ENCODE peak calls at places on chromosomes 13 and 19, in eight cellular contexts. J is IMR-90; L is ascending aorta; Q is fibroblast of lung; G is CD4-positive, alpha-beta T cell; H is RWPE2; X is Calu3; U is heart left ventricle. K is an unnamed sample.

GRCh38 chr13:98225036-98225940 is 48.2 kb upstream of the RNF113B start:
- DNase-seq in J (no peak), L (no peak), Q (no peak), G (no peak), H (no peak), X (no peak), U (no peak), K (no peak)

GRCh38 chr13:106033634-106034033 is 501.8 kb downstream of the EFNB2 start:
- DNase-seq in J (peak), L (no peak), Q (peak), G (no peak), H (no peak), X (no peak), U (no peak), K (no peak)

GRCh38 chr13:22220186-22221160 is 549.6 kb downstream of the FGF9 start:
- DNase-seq in J (no peak), L (no peak), Q (no peak), G (no peak), H (no peak), X (no peak), U (no peak), K (no peak)

GRCh38 chr13:66036024-66036614 is 1194.0 kb downstream of the PCDH9 start:
- DNase-seq in J (peak), L (no peak), Q (no peak), G (no peak), H (no peak), X (no peak), U (no peak), K (no peak)

GRCh38 chr13:29369060-29369743 is 226.3 kb downstream of the SLC7A1 start:
- DNase-seq in J (peak), L (no peak), Q (peak), G (no peak), H (no peak), X (peak), U (no peak), K (no peak)

GRCh38 chr19:39765091-39766076 is 13.3 kb upstream of the LEUTX start:
- DNase-seq in J (peak), L (no peak), Q (peak), G (peak), H (no peak), X (peak), U (no peak), K (peak)

GRCh38 chr13:58397596-58398387 is 766.2 kb downstream of the PCDH17 start:
- DNase-seq in J (no peak), L (no peak), Q (no peak), G (no peak), H (no peak), X (no peak), U (peak), K (no peak)

GRCh38 chr13:78993792-78994191 is 334.8 kb upstream of the OBI1 start:
- DNase-seq in J (no peak), L (no peak), Q (no peak), G (no peak), H (no peak), X (no peak), U (no peak), K (no peak)

GRCh38 chr19:6774821-6775707 is 2.6 kb downstream of the VAV1 start:
- DNase-seq in J (no peak), L (no peak), Q (peak), G (no peak), H (no peak), X (no peak), U (no peak), K (no peak)

GRCh38 chr13:41268764-41269163 is 5.4 kb upstream of the MTRF1 start:
- DNase-seq in J (peak), L (no peak), Q (peak), G (no peak), H (no peak), X (no peak), U (no peak), K (no peak)

GRCh38 chr19:2623743-2624142 is 78.8 kb downstream of the GNG7 start:
- DNase-seq in J (no peak), L (no peak), Q (no peak), G (no peak), H (no peak), X (no peak), U (no peak), K (no peak)

GRCh38 chr13:112657850-112658445 is 31.9 kb upstream of the ATP11A start:
- DNase-seq in J (peak), L (no peak), Q (peak), G (no peak), H (no peak), X (peak), U (peak), K (no peak)

GRCh38 chr19:52188822-52189744 is 769 bp upstream of the PPP2R1A start:
- DNase-seq in J (no peak), L (no peak), Q (no peak), G (no peak), H (no peak), X (peak), U (peak), K (peak)

GRCh38 chr19:10567696-10568443 is 909 bp downstream of the CDKN2D start:
- DNase-seq in J (no peak), L (no peak), Q (no peak), G (no peak), H (no peak), X (no peak), U (no peak), K (no peak)

GRCh38 chr13:23609414-23610186 is 39.4 kb downstream of the TNFRSF19 start:
- DNase-seq in J (peak), L (no peak), Q (peak), G (no peak), H (no peak), X (no peak), U (no peak), K (no peak)

GRCh38 chr13:109698779-109699178 is 87.6 kb downstream of the IRS2 start:
- DNase-seq in J (peak), L (no peak), Q (peak), G (no peak), H (no peak), X (no peak), U (no peak), K (no peak)

GRCh38 chr19:8038815-8039214 is 13.7 kb upstream of the CCL25 start:
- DNase-seq in J (no peak), L (no peak), Q (no peak), G (no peak), H (no peak), X (no peak), U (no peak), K (no peak)

GRCh38 chr13:75635101-75635620 is 969 bp upstream of the LMO7 start:
- DNase-seq in J (no peak), L (no peak), Q (no peak), G (peak), H (no peak), X (no peak), U (no peak), K (no peak)

GRCh38 chr19:54478677-54479266 is 5.7 kb upstream of the CDC42EP5 start:
- DNase-seq in J (peak), L (no peak), Q (peak), G (no peak), H (no peak), X (peak), U (no peak), K (no peak)

GRCh38 chr19:13154911-13155471 is 4.8 kb downstream of the IER2 start:
- DNase-seq in J (peak), L (peak), Q (peak), G (peak), H (peak), X (peak), U (peak), K (peak)

GRCh38 chr19:482186-483041 is 13.9 kb upstream of the MADCAM1 start:
- DNase-seq in J (no peak), L (no peak), Q (no peak), G (no peak), H (no peak), X (no peak), U (no peak), K (no peak)

GRCh38 chr19:38430931-38431330 is 2.6 kb upstream of the RYR1 start:
- DNase-seq in J (no peak), L (no peak), Q (no peak), G (no peak), H (no peak), X (no peak), U (no peak), K (no peak)

GRCh38 chr19:24142771-24143170 is 55.8 kb downstream of the ZNF254 start:
- DNase-seq in J (no peak), L (no peak), Q (no peak), G (no peak), H (no peak), X (no peak), U (no peak), K (no peak)

GRCh38 chr19:23392706-23393105 is 2.6 kb downstream of the ZNF91 start:
- DNase-seq in J (no peak), L (no peak), Q (no peak), G (no peak), H (no peak), X (no peak), U (no peak), K (no peak)

GRCh38 chr19:7883796-7884570 is 4.3 kb upstream of the LRRC8E start:
- DNase-seq in J (peak), L (no peak), Q (peak), G (no peak), H (no peak), X (no peak), U (no peak), K (no peak)

GRCh38 chr19:43735957-43736356 is 18.8 kb downstream of the SMG9 start:
- DNase-seq in J (peak), L (no peak), Q (no peak), G (no peak), H (no peak), X (no peak), U (no peak), K (no peak)

GRCh38 chr19:42563352-42564210 is 31.1 kb downstream of the CEACAM8 start:
- DNase-seq in J (peak), L (no peak), Q (peak), G (no peak), H (no peak), X (peak), U (no peak), K (no peak)

GRCh38 chr19:42831221-42832019 is 48.1 kb downstream of the PSG1 start:
- DNase-seq in J (no peak), L (no peak), Q (no peak), G (no peak), H (no peak), X (peak), U (no peak), K (no peak)

GRCh38 chr13:33721719-33722118 is 96.2 kb upstream of the RFC3 start:
- DNase-seq in J (peak), L (no peak), Q (peak), G (no peak), H (no peak), X (no peak), U (no peak), K (no peak)

GRCh38 chr13:50493683-50494082 is 349.8 kb downstream of the DLEU7 start:
- DNase-seq in J (no peak), L (no peak), Q (no peak), G (no peak), H (no peak), X (no peak), U (no peak), K (no peak)

GRCh38 chr13:111541345-111541744 is 220.9 kb downstream of the TEX29 start:
- DNase-seq in J (no peak), L (no peak), Q (no peak), G (no peak), H (no peak), X (no peak), U (no peak), K (no peak)

GRCh38 chr13:102452831-102453230 is 51.0 kb upstream of the FGF14 start:
- DNase-seq in J (peak), L (no peak), Q (peak), G (no peak), H (no peak), X (no peak), U (no peak), K (no peak)

GRCh38 chr13:46062190-46062589 is 9.6 kb upstream of the ZC3H13 start:
- DNase-seq in J (peak), L (no peak), Q (peak), G (no peak), H (no peak), X (no peak), U (no peak), K (no peak)

GRCh38 chr13:34748078-34748477 is 194.0 kb upstream of the NBEA start:
- DNase-seq in J (no peak), L (peak), Q (peak), G (no peak), H (no peak), X (peak), U (peak), K (no peak)

GRCh38 chr19:12788682-12789097 is 2.6 kb upstream of the JUNB start:
- DNase-seq in J (peak), L (peak), Q (peak), G (no peak), H (peak), X (peak), U (peak), K (no peak)

GRCh38 chr19:41595258-41595889 is 19.4 kb downstream of the CEACAM21 start:
- DNase-seq in J (peak), L (no peak), Q (peak), G (peak), H (no peak), X (peak), U (no peak), K (no peak)

GRCh38 chr19:42074513-42075363 is 1.2 kb upstream of the ZNF574 start:
- DNase-seq in J (no peak), L (peak), Q (no peak), G (no peak), H (no peak), X (peak), U (no peak), K (no peak)

GRCh38 chr13:41077475-41077874 is 16.2 kb downstream of the WBP4 start:
- DNase-seq in J (no peak), L (no peak), Q (no peak), G (no peak), H (no peak), X (no peak), U (no peak), K (no peak)

GRCh38 chr13:33825083-33825482 is 7.1 kb downstream of the RFC3 start:
- DNase-seq in J (no peak), L (no peak), Q (no peak), G (no peak), H (no peak), X (no peak), U (no peak), K (no peak)

GRCh38 chr13:92802776-92803175 is 423.8 kb upstream of the GPC6 start:
- DNase-seq in J (no peak), L (no peak), Q (no peak), G (no peak), H (no peak), X (no peak), U (no peak), K (no peak)

DNA sequence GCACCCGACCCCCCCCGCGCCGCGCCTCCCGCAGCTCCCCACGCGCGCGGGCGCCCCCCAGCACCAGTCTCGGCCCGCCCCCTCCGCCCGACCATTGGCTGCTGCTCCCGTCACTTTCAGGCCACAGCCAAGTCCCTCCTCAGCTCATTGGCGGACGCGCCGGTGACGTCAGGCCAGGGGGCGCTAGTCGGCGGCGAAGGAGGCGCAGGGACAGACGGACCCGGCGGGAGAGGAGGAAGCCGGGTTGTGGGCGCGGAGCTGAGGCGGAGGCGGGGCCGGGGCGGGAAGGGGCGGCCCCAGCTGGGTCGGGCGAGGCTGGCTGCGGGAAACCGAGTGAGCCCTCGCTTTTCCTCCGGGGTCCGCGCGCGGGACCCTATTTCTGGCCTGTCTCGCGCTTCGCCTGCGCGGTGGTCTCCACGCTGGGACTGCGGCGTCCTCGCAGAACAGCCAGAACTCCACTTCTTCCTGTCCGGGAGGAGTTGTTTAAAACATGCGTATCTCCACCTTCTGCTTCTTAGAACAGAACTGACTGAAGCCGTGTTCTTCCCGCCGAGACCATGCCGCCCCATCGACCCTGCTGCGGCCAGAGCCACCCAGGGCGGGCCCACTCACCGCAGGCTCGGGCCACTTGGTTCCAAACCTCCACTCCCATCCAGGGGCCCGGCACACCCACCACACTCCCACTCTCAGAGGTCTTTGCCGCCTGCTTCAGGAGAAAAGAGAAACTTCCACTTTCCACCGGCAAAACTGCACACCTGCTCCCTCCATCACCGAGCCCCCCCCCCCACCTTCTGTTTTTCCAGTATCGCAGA is 459 bp upstream of the TMTC4 start:
- DNase-seq in J (peak), L (peak), Q (peak), G (peak), H (peak), X (peak), U (peak), K (peak)
- TF ChIP-seq CTCF in J (peak), L (no peak), Q (peak), G (peak), H (peak), X (no peak), U (no peak), K (no peak)

GRCh38 chr19:17881701-17882100 is 10.0 kb downstream of the SLC5A5 start:
- DNase-seq in J (no peak), L (no peak), Q (no peak), G (no peak), H (no peak), X (no peak), U (no peak), K (no peak)

GRCh38 chr19:17879466-17879865 is 7.7 kb downstream of the SLC5A5 start:
- DNase-seq in J (no peak), L (no peak), Q (no peak), G (no peak), H (no peak), X (no peak), U (no peak), K (no peak)

GRCh38 chr19:17886515-17886914 is 14.8 kb downstream of the SLC5A5 start:
- DNase-seq in J (no peak), L (no peak), Q (no peak), G (no peak), H (no peak), X (no peak), U (no peak), K (no peak)

GRCh38 chr19:17888260-17888659 is 16.5 kb downstream of the SLC5A5 start:
- DNase-seq in J (no peak), L (no peak), Q (no peak), G (no peak), H (no peak), X (no peak), U (no peak), K (no peak)

DNA sequence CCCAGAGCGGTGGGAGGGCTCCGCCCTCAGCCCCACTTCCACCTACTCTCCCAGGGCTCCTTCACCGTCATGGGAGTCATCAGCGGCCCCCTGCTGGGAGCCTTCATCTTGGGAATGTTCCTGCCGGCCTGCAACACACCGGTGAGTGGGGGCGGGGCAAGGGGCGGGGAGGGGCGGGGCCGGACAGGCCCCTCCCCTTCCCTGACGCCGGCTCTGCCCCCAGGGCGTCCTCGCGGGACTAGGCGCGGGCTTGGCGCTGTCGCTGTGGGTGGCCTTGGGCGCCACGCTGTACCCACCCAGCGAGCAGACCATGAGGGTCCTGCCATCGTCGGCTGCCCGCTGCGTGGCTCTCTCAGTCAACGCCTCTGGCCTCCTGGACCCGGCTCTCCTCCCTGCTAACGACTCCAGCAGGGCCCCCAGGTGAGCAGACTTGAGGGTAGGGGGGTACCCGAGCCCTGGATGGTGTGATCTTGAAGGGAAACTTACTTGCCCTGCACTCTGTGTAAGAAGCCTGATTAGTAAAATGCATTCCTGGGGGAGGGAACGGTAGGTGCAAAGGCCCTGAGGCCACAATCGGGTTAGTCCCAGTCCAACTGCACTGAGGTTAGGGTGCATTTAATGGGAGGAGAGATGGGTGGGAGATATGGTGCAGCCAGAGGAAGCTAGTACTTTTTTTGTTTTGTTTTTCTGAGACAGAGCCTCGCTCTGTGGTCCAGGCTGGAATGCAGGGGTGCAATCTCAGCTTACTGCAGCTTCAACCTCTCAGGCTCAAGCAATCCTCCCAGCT is 12.1 kb downstream of the SLC5A5 start:
- DNase-seq in J (no peak), L (no peak), Q (no peak), G (no peak), H (no peak), X (no peak), U (no peak), K (no peak)
- TF ChIP-seq CTCF in J (no peak), L (no peak), Q (no peak), G (no peak), H (no peak), X (no peak), U (no peak), K (no peak)

DNA sequence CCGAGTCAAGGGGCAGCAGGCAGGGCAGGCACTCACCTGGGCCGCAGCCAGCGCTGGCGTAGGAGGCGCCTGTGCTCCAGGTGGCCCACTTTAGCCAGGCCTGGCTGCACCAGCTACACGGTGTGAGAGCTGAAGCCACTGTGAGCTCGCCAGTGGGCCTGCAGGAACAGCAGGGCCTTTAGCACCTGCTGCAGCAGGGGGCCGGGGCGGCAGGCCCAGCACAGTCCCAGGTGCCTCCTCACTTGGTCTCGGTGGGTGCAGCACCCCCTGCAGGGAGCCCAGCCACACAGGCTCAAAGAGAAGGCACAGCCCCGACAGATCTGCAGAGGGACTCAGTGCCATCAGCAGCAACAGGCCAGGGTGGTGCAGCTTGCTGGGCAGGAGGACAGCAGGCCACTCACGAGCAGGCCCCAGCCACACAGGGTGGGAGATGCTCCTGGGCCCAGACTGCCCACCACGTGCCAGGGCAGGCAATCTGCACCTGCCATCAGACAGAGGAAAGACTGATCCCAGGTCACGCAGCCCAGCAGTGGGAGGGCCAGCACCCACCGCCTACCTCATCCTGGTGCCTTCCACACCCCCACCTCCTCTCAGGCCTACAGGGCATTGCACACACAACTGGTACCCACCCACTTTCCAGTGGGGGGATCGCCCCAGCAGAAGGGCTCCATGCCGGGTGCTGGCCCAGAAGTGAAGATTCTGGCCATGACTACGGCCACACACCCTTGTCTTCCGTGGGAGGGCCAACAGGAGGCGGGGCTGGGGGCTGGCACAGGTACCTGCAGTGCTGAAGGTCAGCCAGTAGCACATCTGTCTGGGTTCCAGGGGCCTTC is 15.8 kb downstream of the ARHGAP33 start:
- DNase-seq in J (no peak), L (peak), Q (no peak), G (no peak), H (no peak), X (no peak), U (no peak), K (no peak)
- TF ChIP-seq CTCF in J (peak), L (no peak), Q (no peak), G (no peak), H (no peak), X (no peak), U (no peak), K (no peak)

GRCh38 chr19:19627716-19628498 is at the start of gene LPAR2:
- DNase-seq in J (no peak), L (no peak), Q (no peak), G (peak), H (no peak), X (peak), U (peak), K (no peak)
- TF ChIP-seq CTCF in J (no peak), L (no peak), Q (no peak), G (no peak), H (no peak), X (no peak), U (no peak), K (no peak)

K was measured in omental fat pad.